ENCODE peak calls at places on chromosomes 5 and 9, in six cellular contexts. D is fibroblast of mammary gland; K is neural crest cell; E is endothelial cell; V is CD4-positive, alpha-beta T cell; G is heart right ventricle. A is an unnamed sample.

GRCh38 chr9:137316012-137316981 is 14.2 kb upstream of the NRARP start:
- DNase-seq in D (peak), K (no peak), E (peak), V (no peak), G (peak), A (peak)

GRCh38 chr5:136031713-136032112 is 2.9 kb downstream of the TGFBI start:
- DNase-seq in D (no peak), K (no peak), E (no peak), V (no peak), G (no peak), A (no peak)

GRCh38 chr5:43560128-43560527 is 3.3 kb upstream of the PAIP1 start:
- DNase-seq in D (peak), K (no peak), E (no peak), V (no peak), G (no peak), A (no peak)

GRCh38 chr5:14143843-14144585 is 872 bp downstream of the TRIO start:
- DNase-seq in D (no peak), K (peak), E (peak), V (no peak), G (no peak), A (no peak)

GRCh38 chr5:88405783-88406182 is 137.1 kb upstream of the TMEM161B start:
- DNase-seq in D (peak), K (no peak), E (no peak), V (no peak), G (no peak), A (no peak)

GRCh38 chr5:140205952-140206351 is 31.0 kb downstream of the CYSTM1 start:
- DNase-seq in D (no peak), K (no peak), E (no peak), V (no peak), G (no peak), A (no peak)

GRCh38 chr5:14168139-14168792 is 25.1 kb downstream of the TRIO start:
- DNase-seq in D (peak), K (no peak), E (no peak), V (no peak), G (no peak), A (no peak)

GRCh38 chr9:6598249-6598725 is 47.2 kb downstream of the GLDC start:
- DNase-seq in D (peak), K (no peak), E (no peak), V (no peak), G (no peak), A (no peak)

GRCh38 chr5:135662104-135662503 is 83.3 kb upstream of the CXCL14 start:
- DNase-seq in D (no peak), K (no peak), E (no peak), V (no peak), G (no peak), A (no peak)

GRCh38 chr5:81838307-81838906 is 87.5 kb upstream of the SSBP2 start:
- DNase-seq in D (peak), K (no peak), E (no peak), V (peak), G (no peak), A (no peak)

GRCh38 chr9:7536310-7536939 is 263.2 kb downstream of the DMAC1 start:
- DNase-seq in D (peak), K (peak), E (peak), V (no peak), G (peak), A (no peak)

GRCh38 chr5:75072066-75072465 is 19.7 kb upstream of the GCNT4 start:
- DNase-seq in D (no peak), K (no peak), E (no peak), V (no peak), G (no peak), A (no peak)

GRCh38 chr9:37324261-37324683 is 98.2 kb upstream of the GRHPR start:
- DNase-seq in D (no peak), K (peak), E (no peak), V (no peak), G (no peak), A (no peak)

GRCh38 chr5:167759411-167759821 is 532.0 kb upstream of the WWC1 start:
- DNase-seq in D (peak), K (no peak), E (no peak), V (no peak), G (no peak), A (no peak)

GRCh38 chr5:141872496-141873356 is 5.5 kb downstream of the PCDH1 start:
- DNase-seq in D (no peak), K (no peak), E (no peak), V (no peak), G (no peak), A (no peak)

GRCh38 chr9:129037767-129038098 is 1.3 kb downstream of the MIGA2 start:
- DNase-seq in D (no peak), K (no peak), E (no peak), V (no peak), G (no peak), A (no peak)

GRCh38 chr5:9198399-9198798 is 347.5 kb downstream of the SEMA5A start:
- DNase-seq in D (peak), K (no peak), E (no peak), V (no peak), G (no peak), A (no peak)

GRCh38 chr5:101783241-101784095 is 512.6 kb downstream of the SLCO4C1 start:
- DNase-seq in D (no peak), K (no peak), E (no peak), V (no peak), G (no peak), A (no peak)

GRCh38 chr9:16530669-16531461 is 339.6 kb downstream of the BNC2 start:
- DNase-seq in D (peak), K (no peak), E (no peak), V (no peak), G (no peak), A (no peak)

GRCh38 chr5:51380603-51381207 is 2.5 kb upstream of the ISL1 start:
- DNase-seq in D (peak), K (no peak), E (peak), V (no peak), G (no peak), A (peak)

GRCh38 chr9:97315550-97315949 is 8.1 kb downstream of the CCDC180 start:
- DNase-seq in D (peak), K (no peak), E (no peak), V (no peak), G (no peak), A (no peak)

GRCh38 chr9:137786511-137786920 is 91.1 kb upstream of the CACNA1B start:
- DNase-seq in D (peak), K (no peak), E (no peak), V (no peak), G (no peak), A (no peak)

GRCh38 chr5:140317859-140318258 is 15.0 kb upstream of the PFDN1 start:
- DNase-seq in D (peak), K (no peak), E (no peak), V (no peak), G (no peak), A (no peak)

GRCh38 chr9:123997665-123998277 is 13.8 kb upstream of the LHX2 start:
- DNase-seq in D (peak), K (no peak), E (no peak), V (no peak), G (peak), A (peak)

GRCh38 chr5:96258692-96259091 is 174.4 kb downstream of the PCSK1 start:
- DNase-seq in D (no peak), K (no peak), E (no peak), V (no peak), G (no peak), A (no peak)

GRCh38 chr5:10366310-10367297 is 13.1 kb downstream of the MARCHF6 start:
- DNase-seq in D (peak), K (no peak), E (no peak), V (no peak), G (no peak), A (no peak)

GRCh38 chr5:1834022-1834551 is 32.9 kb downstream of the NDUFS6 start:
- DNase-seq in D (no peak), K (no peak), E (no peak), V (no peak), G (no peak), A (no peak)

GRCh38 chr5:18119156-18119785 is 485.0 kb downstream of the TAF11L14 start:
- DNase-seq in D (no peak), K (no peak), E (no peak), V (no peak), G (no peak), A (no peak)

GRCh38 chr9:18985996-18986395 is 47.0 kb downstream of the SAXO1 start:
- DNase-seq in D (no peak), K (no peak), E (no peak), V (no peak), G (no peak), A (no peak)

GRCh38 chr5:168324864-168325615 is 33.6 kb downstream of the WWC1 start:
- DNase-seq in D (no peak), K (no peak), E (no peak), V (no peak), G (no peak), A (no peak)

GRCh38 chr5:139470821-139471300 is at the start of gene SMIM33:
- DNase-seq in D (no peak), K (no peak), E (no peak), V (no peak), G (no peak), A (no peak)

GRCh38 chr9:22039258-22039657 is 30.2 kb upstream of the CDKN2B start:
- DNase-seq in D (peak), K (no peak), E (no peak), V (no peak), G (no peak), A (no peak)

GRCh38 chr5:83551826-83552225 is 80.3 kb downstream of the VCAN start:
- DNase-seq in D (peak), K (no peak), E (no peak), V (no peak), G (no peak), A (no peak)

GRCh38 chr5:65769539-65769938 is 47.5 kb downstream of the NLN start:
- DNase-seq in D (peak), K (no peak), E (no peak), V (no peak), G (no peak), A (no peak)

GRCh38 chr9:123654218-123654617 is 275.7 kb downstream of the DENND1A start:
- DNase-seq in D (no peak), K (no peak), E (no peak), V (no peak), G (no peak), A (no peak)

GRCh38 chr9:33198163-33198562 is 31.0 kb upstream of the B4GALT1 start:
- DNase-seq in D (peak), K (no peak), E (no peak), V (no peak), G (peak), A (no peak)

GRCh38 chr5:151002681-151003502 is 17.5 kb upstream of the GPX3 start:
- DNase-seq in D (no peak), K (no peak), E (no peak), V (no peak), G (no peak), A (no peak)

GRCh38 chr9:96150324-96151023 is 151.5 kb downstream of the HSD17B3 start:
- DNase-seq in D (no peak), K (no peak), E (no peak), V (no peak), G (no peak), A (no peak)

GRCh38 chr5:65927497-65928340 is 1.3 kb downstream of the ERBIN start:
- DNase-seq in D (peak), K (no peak), E (peak), V (no peak), G (peak), A (no peak)

GRCh38 chr5:96968074-96968473 is 32.2 kb downstream of the LNPEP start:
- DNase-seq in D (peak), K (no peak), E (no peak), V (no peak), G (no peak), A (no peak)

GRCh38 chr5:38162625-38163024 is 95.7 kb upstream of the EGFLAM start:
- DNase-seq in D (no peak), K (no peak), E (no peak), V (no peak), G (no peak), A (no peak)

GRCh38 chr5:38151878-38152277 is 106.5 kb upstream of the EGFLAM start:
- DNase-seq in D (peak), K (no peak), E (no peak), V (no peak), G (no peak), A (no peak)

GRCh38 chr5:38154615-38155204 is 103.6 kb upstream of the EGFLAM start:
- DNase-seq in D (no peak), K (no peak), E (no peak), V (no peak), G (no peak), A (no peak)

GRCh38 chr5:38157024-38157423 is 101.3 kb upstream of the EGFLAM start:
- DNase-seq in D (no peak), K (no peak), E (no peak), V (no peak), G (no peak), A (no peak)
- TF ChIP-seq CTCF in D (no peak), K (no peak), E (no peak), V (no peak), G (no peak), A (no peak)

DNA sequence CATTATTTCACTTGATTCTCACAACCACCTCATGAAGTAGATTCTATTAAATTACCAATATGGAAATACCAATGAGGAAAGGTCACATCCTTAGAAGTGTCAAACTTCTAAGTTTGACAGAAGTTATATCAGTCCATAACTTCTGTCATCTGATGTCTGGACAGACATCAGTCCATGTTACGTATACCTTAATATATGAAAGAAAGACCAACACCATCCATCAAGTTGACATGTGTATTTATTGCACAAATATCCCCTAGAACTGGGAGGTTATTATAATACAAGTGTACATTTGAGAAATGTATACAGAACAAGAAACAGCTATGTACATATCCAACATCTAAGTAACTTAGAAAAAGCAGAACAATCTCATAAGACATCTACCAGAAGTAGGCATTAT is 6.5 kb upstream of the RAPGEF6 start:
- DNase-seq in D (no peak), K (no peak), E (no peak), V (no peak), G (no peak), A (no peak)
- TF ChIP-seq CTCF in D (no peak), K (no peak), E (no peak), V (no peak), G (no peak), A (no peak)

DNA sequence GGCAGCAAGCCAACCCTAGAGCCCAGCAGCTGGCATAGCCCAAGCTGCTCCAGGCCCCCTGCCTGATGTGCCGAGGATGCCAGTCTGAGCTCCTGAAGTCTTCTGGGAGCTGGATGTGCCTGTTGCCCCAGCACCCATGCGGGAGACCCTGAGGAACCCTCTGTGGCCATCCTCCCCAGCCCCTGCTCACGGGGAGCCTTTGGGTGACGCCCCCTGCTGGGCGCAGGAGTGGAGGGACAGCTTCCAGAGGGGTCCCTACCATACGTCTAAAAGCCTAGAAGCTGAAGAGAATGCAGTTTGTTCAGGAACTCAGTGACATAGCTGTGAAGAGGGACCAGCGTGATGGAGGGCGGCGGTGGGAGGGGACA is 33.1 kb upstream of the MVB12B start:
- DNase-seq in D (no peak), K (no peak), E (peak), V (no peak), G (no peak), A (no peak)
- TF ChIP-seq CTCF in D (no peak), K (peak), E (peak), V (no peak), G (peak), A (no peak)

DNA sequence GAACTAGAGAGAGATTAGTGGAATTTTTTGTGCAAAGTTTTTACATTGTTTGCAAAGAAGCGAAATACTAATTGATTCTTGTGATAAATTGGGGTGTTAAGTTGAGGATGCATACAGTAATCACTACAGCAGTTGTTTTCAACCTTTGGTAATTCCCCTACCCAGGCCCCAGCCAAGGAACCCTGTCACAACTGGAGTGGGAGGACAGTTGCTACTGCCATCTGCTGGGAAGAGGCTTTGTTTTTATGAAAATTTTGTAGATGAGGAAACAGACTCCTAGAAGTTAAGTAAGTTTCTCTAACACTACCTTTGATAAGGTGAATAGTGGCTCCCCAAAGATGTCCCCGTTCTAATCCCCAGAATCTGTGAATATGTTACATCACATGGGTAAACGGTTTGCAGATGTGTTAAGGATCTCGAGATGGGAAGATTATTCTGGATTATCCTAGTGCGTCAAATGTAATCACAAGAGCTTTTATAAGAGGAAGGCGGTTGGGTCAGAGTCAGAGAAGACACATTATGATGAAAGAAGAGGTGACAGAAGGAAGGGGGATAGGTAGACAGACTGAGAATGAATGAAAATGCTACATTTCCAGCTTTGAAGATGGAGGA is 34.0 kb upstream of the PPP1R2B start:
- DNase-seq in D (peak), K (peak), E (peak), V (no peak), G (peak), A (no peak)
- TF ChIP-seq CTCF in D (peak), K (peak), E (no peak), V (peak), G (peak), A (no peak)

DNA sequence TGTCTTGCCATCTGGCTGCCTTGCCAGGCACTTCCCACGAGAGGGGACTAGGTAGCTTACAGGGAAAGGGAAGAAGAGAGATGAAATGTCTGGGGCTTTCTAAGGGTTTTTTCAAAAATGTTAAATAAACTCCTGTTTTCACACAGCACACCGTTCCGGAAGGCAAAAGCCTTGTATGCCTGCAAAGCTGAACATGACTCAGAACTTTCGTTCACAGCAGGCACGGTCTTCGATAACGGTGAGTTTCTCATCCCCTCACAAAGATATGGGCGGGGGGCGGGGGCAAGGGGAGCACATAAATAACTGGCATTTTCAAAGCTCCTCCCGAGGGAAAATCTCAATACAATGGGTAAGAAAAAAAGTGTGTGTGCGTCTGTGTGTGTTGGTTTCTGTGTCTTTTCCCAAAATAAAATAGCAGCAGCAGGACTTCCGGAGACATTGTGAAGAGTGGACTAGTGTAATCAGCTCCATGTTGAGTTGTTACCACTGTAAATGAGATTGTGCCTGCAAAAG is 189.6 kb downstream of the NR3C1 start:
- DNase-seq in D (no peak), K (no peak), E (no peak), V (no peak), G (no peak), A (no peak)
- TF ChIP-seq CTCF in D (no peak), K (no peak), E (no peak), V (no peak), G (no peak), A (no peak)

DNA sequence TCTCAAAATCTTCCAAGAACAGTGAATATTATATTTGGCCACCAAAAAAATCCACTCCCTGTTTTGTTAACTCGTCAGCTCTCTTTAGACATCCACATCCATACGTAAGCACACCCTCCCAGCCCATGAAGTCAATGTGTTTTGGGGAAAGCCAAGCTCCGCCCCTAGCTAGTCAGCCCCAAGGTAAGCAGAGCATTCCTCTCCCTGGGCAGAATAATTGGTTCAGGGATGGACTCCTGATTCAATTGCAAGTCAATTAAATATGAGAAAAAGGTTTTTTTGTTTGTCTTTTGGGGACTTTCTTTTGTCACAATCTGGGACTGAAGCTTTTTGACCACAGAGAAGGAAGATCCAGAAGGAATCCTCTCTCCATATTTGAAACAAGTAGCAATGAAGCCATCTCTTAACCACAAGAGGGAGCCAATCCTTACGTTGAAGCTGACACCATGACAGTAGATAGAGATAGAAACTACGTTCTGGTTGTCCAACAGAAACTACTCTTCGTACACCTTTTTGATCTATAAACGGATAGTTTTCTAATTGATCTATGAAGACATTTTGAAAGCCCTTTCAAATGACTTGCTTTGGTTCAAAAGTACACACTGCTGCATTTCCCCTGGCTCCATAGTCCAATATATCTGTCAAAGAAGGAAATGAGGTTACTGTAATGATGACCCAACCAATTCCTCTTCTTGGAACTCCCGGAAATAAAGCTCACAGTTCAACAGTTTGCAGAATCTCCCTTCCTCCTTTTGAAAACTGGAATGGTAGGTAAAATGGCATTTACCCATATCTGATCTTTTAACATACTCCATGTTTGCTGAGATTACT is 166.4 kb downstream of the TLE1 start:
- DNase-seq in D (peak), K (no peak), E (no peak), V (no peak), G (peak), A (no peak)
- TF ChIP-seq CTCF in D (peak), K (peak), E (peak), V (no peak), G (peak), A (no peak)

DNA sequence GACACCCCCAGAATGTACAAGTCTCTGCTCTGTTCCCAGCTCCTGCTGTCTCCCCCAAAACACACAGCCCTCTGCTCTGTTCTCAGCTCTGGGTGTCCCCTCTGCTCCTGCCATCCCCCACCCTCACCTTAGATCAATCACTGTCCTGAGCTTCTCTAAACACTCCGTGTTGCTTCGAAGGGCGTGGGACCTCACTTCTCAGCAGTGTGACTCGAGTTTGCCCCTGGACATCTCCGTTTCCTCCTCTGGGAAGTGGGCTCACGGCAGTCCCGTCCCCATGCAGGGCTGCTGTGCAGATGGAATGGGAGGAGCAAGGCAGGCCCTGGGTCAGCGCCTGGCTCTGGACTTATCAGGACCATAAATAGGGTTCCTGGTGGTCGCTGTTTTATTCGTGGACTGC is 98.0 kb upstream of the RAPGEF1 start:
- DNase-seq in D (no peak), K (no peak), E (no peak), V (no peak), G (no peak), A (no peak)
- TF ChIP-seq CTCF in D (no peak), K (no peak), E (no peak), V (no peak), G (no peak), A (no peak)

A was measured in omental fat pad.